ENCODE peak calls at places on chromosomes 11 and 22, in seven cellular contexts. One of them, this sample, is unnamed.
A peak's percentile ranks its signal among the peaks of the same experiment; 100 is the strongest.

GRCh38 chr11:10272132-10272531 is 21.9 kb downstream of the SBF2 start:
- DNase-seq in stimulated activated CD8-positive, alpha-beta memory T cell treated with anti-CD3 and anti-CD28 coated beads, Interleukin-2, amount 100 ng/mL, for 48 hours: no peak
- DNase-seq in activated CD4-positive, alpha-beta T cell treated with anti-CD3 and anti-CD28 coated beads for 48 hours: no peak
- DNase-seq in amniotic stem cell: no peak
- DNase-seq in fibroblast of villous mesenchyme: peak; percentile 57
- DNase-seq in cardiac muscle cell: no peak
- DNase-seq in smooth muscle cell of the brain vasculature: no peak
- DNase-seq in this sample: no peak

GRCh38 chr11:15490535-15490934 is 375.8 kb downstream of the INSC start:
- DNase-seq in amniotic stem cell: no peak
- DNase-seq in smooth muscle cell of the brain vasculature: no peak
- DNase-seq in cardiac muscle cell: no peak
- DNase-seq in stimulated activated CD8-positive, alpha-beta memory T cell treated with anti-CD3 and anti-CD28 coated beads, Interleukin-2, amount 100 ng/mL, for 48 hours: no peak
- DNase-seq in fibroblast of villous mesenchyme: no peak
- DNase-seq in activated CD4-positive, alpha-beta T cell treated with anti-CD3 and anti-CD28 coated beads for 48 hours: no peak
- DNase-seq in this sample: no peak

GRCh38 chr22:19111140-19111539 is 11.1 kb downstream of the DGCR2 start:
- DNase-seq in amniotic stem cell: no peak
- DNase-seq in smooth muscle cell of the brain vasculature: no peak
- DNase-seq in stimulated activated CD8-positive, alpha-beta memory T cell treated with anti-CD3 and anti-CD28 coated beads, Interleukin-2, amount 100 ng/mL, for 48 hours: no peak
- DNase-seq in activated CD4-positive, alpha-beta T cell treated with anti-CD3 and anti-CD28 coated beads for 48 hours: no peak
- DNase-seq in fibroblast of villous mesenchyme: no peak
- DNase-seq in cardiac muscle cell: no peak
- DNase-seq in this sample: no peak

GRCh38 chr11:66334605-66335442 is 1.4 kb downstream of the RIN1 start:
- DNase-seq in amniotic stem cell: no peak
- DNase-seq in stimulated activated CD8-positive, alpha-beta memory T cell treated with anti-CD3 and anti-CD28 coated beads, Interleukin-2, amount 100 ng/mL, for 48 hours: no peak
- DNase-seq in fibroblast of villous mesenchyme: no peak
- DNase-seq in cardiac muscle cell: peak; percentile 32
- DNase-seq in activated CD4-positive, alpha-beta T cell treated with anti-CD3 and anti-CD28 coated beads for 48 hours: no peak
- DNase-seq in smooth muscle cell of the brain vasculature: no peak
- DNase-seq in this sample: peak; percentile 44

GRCh38 chr22:23180301-23180892 is at the start of gene BCR:
- DNase-seq in cardiac muscle cell: peak; percentile 78
- DNase-seq in smooth muscle cell of the brain vasculature: no peak
- DNase-seq in fibroblast of villous mesenchyme: peak; percentile 68
- DNase-seq in stimulated activated CD8-positive, alpha-beta memory T cell treated with anti-CD3 and anti-CD28 coated beads, Interleukin-2, amount 100 ng/mL, for 48 hours: peak; percentile 41
- DNase-seq in activated CD4-positive, alpha-beta T cell treated with anti-CD3 and anti-CD28 coated beads for 48 hours: peak; percentile 60
- DNase-seq in amniotic stem cell: no peak
- DNase-seq in this sample: peak; percentile 89

GRCh38 chr11:30729187-30729713 is 143.1 kb upstream of the MPPED2 start:
- DNase-seq in activated CD4-positive, alpha-beta T cell treated with anti-CD3 and anti-CD28 coated beads for 48 hours: no peak
- DNase-seq in amniotic stem cell: no peak
- DNase-seq in cardiac muscle cell: no peak
- DNase-seq in fibroblast of villous mesenchyme: no peak
- DNase-seq in smooth muscle cell of the brain vasculature: no peak
- DNase-seq in stimulated activated CD8-positive, alpha-beta memory T cell treated with anti-CD3 and anti-CD28 coated beads, Interleukin-2, amount 100 ng/mL, for 48 hours: no peak
- DNase-seq in this sample: no peak

GRCh38 chr11:87263979-87264378 is 226.2 kb downstream of the TMEM135 start:
- DNase-seq in smooth muscle cell of the brain vasculature: no peak
- DNase-seq in activated CD4-positive, alpha-beta T cell treated with anti-CD3 and anti-CD28 coated beads for 48 hours: no peak
- DNase-seq in amniotic stem cell: no peak
- DNase-seq in cardiac muscle cell: no peak
- DNase-seq in stimulated activated CD8-positive, alpha-beta memory T cell treated with anti-CD3 and anti-CD28 coated beads, Interleukin-2, amount 100 ng/mL, for 48 hours: no peak
- DNase-seq in fibroblast of villous mesenchyme: no peak
- DNase-seq in this sample: no peak

GRCh38 chr11:131928992-131929391 is 558.6 kb downstream of the NTM start:
- DNase-seq in activated CD4-positive, alpha-beta T cell treated with anti-CD3 and anti-CD28 coated beads for 48 hours: no peak
- DNase-seq in stimulated activated CD8-positive, alpha-beta memory T cell treated with anti-CD3 and anti-CD28 coated beads, Interleukin-2, amount 100 ng/mL, for 48 hours: no peak
- DNase-seq in amniotic stem cell: no peak
- DNase-seq in smooth muscle cell of the brain vasculature: no peak
- DNase-seq in fibroblast of villous mesenchyme: no peak
- DNase-seq in cardiac muscle cell: no peak
- DNase-seq in this sample: no peak

GRCh38 chr11:12693485-12694181 is 19.4 kb downstream of the TEAD1 start:
- DNase-seq in activated CD4-positive, alpha-beta T cell treated with anti-CD3 and anti-CD28 coated beads for 48 hours: peak; percentile 43
- DNase-seq in smooth muscle cell of the brain vasculature: peak; percentile 86
- DNase-seq in amniotic stem cell: peak; percentile 85
- DNase-seq in fibroblast of villous mesenchyme: peak; percentile 98
- DNase-seq in stimulated activated CD8-positive, alpha-beta memory T cell treated with anti-CD3 and anti-CD28 coated beads, Interleukin-2, amount 100 ng/mL, for 48 hours: no peak
- DNase-seq in cardiac muscle cell: peak; percentile 96
- DNase-seq in this sample: peak; percentile 15

GRCh38 chr22:33785283-33785991 is 134.8 kb downstream of the LARGE1 start:
- DNase-seq in activated CD4-positive, alpha-beta T cell treated with anti-CD3 and anti-CD28 coated beads for 48 hours: peak; percentile 4
- DNase-seq in cardiac muscle cell: peak; percentile 51
- DNase-seq in stimulated activated CD8-positive, alpha-beta memory T cell treated with anti-CD3 and anti-CD28 coated beads, Interleukin-2, amount 100 ng/mL, for 48 hours: no peak
- DNase-seq in amniotic stem cell: peak; percentile 4
- DNase-seq in smooth muscle cell of the brain vasculature: no peak
- DNase-seq in fibroblast of villous mesenchyme: peak; percentile 84
- DNase-seq in this sample: no peak

GRCh38 chr22:38398609-38399401 is 56.2 kb downstream of the KCNJ4 start:
- DNase-seq in activated CD4-positive, alpha-beta T cell treated with anti-CD3 and anti-CD28 coated beads for 48 hours: peak; percentile 89
- DNase-seq in amniotic stem cell: peak; percentile 39
- DNase-seq in stimulated activated CD8-positive, alpha-beta memory T cell treated with anti-CD3 and anti-CD28 coated beads, Interleukin-2, amount 100 ng/mL, for 48 hours: peak; percentile 72
- DNase-seq in cardiac muscle cell: peak; percentile 85
- DNase-seq in fibroblast of villous mesenchyme: peak; percentile 80
- DNase-seq in smooth muscle cell of the brain vasculature: no peak
- DNase-seq in this sample: peak; percentile 90

GRCh38 chr11:47967577-47968230 is 12.7 kb upstream of the PTPRJ start:
- DNase-seq in fibroblast of villous mesenchyme: no peak
- DNase-seq in amniotic stem cell: no peak
- DNase-seq in cardiac muscle cell: no peak
- DNase-seq in smooth muscle cell of the brain vasculature: no peak
- DNase-seq in activated CD4-positive, alpha-beta T cell treated with anti-CD3 and anti-CD28 coated beads for 48 hours: no peak
- DNase-seq in stimulated activated CD8-positive, alpha-beta memory T cell treated with anti-CD3 and anti-CD28 coated beads, Interleukin-2, amount 100 ng/mL, for 48 hours: no peak
- DNase-seq in this sample: no peak

GRCh38 chr11:64598797-64599697 is 8.0 kb downstream of the SLC22A12 start:
- DNase-seq in amniotic stem cell: no peak
- DNase-seq in activated CD4-positive, alpha-beta T cell treated with anti-CD3 and anti-CD28 coated beads for 48 hours: no peak
- DNase-seq in cardiac muscle cell: no peak
- DNase-seq in stimulated activated CD8-positive, alpha-beta memory T cell treated with anti-CD3 and anti-CD28 coated beads, Interleukin-2, amount 100 ng/mL, for 48 hours: no peak
- DNase-seq in fibroblast of villous mesenchyme: no peak
- DNase-seq in smooth muscle cell of the brain vasculature: no peak
- DNase-seq in this sample: no peak

This sample was measured in cerebellum.